ENCODE peak calls at places on chromosomes 7 and 10, in nine cellular contexts. A, O, Y, G, F, H, J, S and Z are unnamed samples.

GRCh38 chr10:5550250-5550545 is 25.4 kb downstream of the CALML3 start:
- DNase-seq in A (no peak), O (no peak), Y (peak), G (no peak), F (no peak), H (no peak), J (no peak), S (no peak), Z (no peak)

GRCh38 chr10:70784476-70784875 is 701 bp downstream of the TBATA start:
- DNase-seq in A (peak), O (no peak), Y (no peak), G (no peak), F (peak), H (no peak), J (no peak), S (no peak), Z (no peak)

GRCh38 chr7:38398725-38399321 is 125.4 kb upstream of the TARP start:
- DNase-seq in A (peak), O (peak), Y (peak), G (no peak), F (peak), H (peak), J (peak), S (no peak), Z (peak)

GRCh38 chr7:157558061-157558460 is 221.3 kb downstream of the DNAJB6 start:
- DNase-seq in A (no peak), O (no peak), Y (no peak), G (no peak), F (no peak), H (no peak), J (no peak), S (no peak), Z (no peak)

GRCh38 chr7:115356139-115356746 is 434.3 kb downstream of the MDFIC start:
- DNase-seq in A (no peak), O (peak), Y (no peak), G (no peak), F (peak), H (peak), J (no peak), S (no peak), Z (no peak)

GRCh38 chr10:33139191-33139646 is 181.2 kb upstream of the ITGB1 start:
- DNase-seq in A (no peak), O (no peak), Y (no peak), G (no peak), F (no peak), H (no peak), J (no peak), S (no peak), Z (no peak)

GRCh38 chr7:33392143-33392542 is 262.8 kb downstream of the BBS9 start:
- DNase-seq in A (no peak), O (no peak), Y (no peak), G (no peak), F (no peak), H (no peak), J (no peak), S (no peak), Z (no peak)

GRCh38 chr7:8211725-8212096 is 50.3 kb downstream of the ICA1 start:
- DNase-seq in A (no peak), O (peak), Y (no peak), G (no peak), F (no peak), H (no peak), J (no peak), S (no peak), Z (no peak)

GRCh38 chr10:108434818-108435217 is 1270.3 kb upstream of the SORCS1 start:
- DNase-seq in A (no peak), O (no peak), Y (no peak), G (no peak), F (no peak), H (no peak), J (no peak), S (no peak), Z (no peak)

GRCh38 chr10:90451283-90451682 is 406.6 kb downstream of the HTR7 start:
- DNase-seq in A (peak), O (peak), Y (no peak), G (no peak), F (no peak), H (peak), J (no peak), S (no peak), Z (no peak)

GRCh38 chr10:33216661-33217427 is 117.6 kb downstream of the NRP1 start:
- DNase-seq in A (peak), O (no peak), Y (no peak), G (no peak), F (peak), H (no peak), J (no peak), S (no peak), Z (no peak)

GRCh38 chr10:131435760-131436448 is 124.4 kb upstream of the TCERG1L start:
- DNase-seq in A (no peak), O (no peak), Y (no peak), G (no peak), F (no peak), H (no peak), J (no peak), S (no peak), Z (no peak)

GRCh38 chr7:130071701-130072622 is 1.6 kb downstream of the KLHDC10 start:
- DNase-seq in A (peak), O (peak), Y (no peak), G (no peak), F (peak), H (peak), J (no peak), S (peak), Z (no peak)

GRCh38 chr10:42930516-42931205 is 146.2 kb upstream of the RET start:
- DNase-seq in A (no peak), O (no peak), Y (no peak), G (no peak), F (no peak), H (no peak), J (no peak), S (no peak), Z (no peak)

GRCh38 chr10:49837685-49838084 is 75.6 kb upstream of the OGDHL start:
- DNase-seq in A (no peak), O (no peak), Y (no peak), G (no peak), F (no peak), H (no peak), J (no peak), S (no peak), Z (no peak)

GRCh38 chr10:63137306-63137705 is 4.2 kb downstream of the NRBF2 start:
- DNase-seq in A (no peak), O (peak), Y (no peak), G (no peak), F (peak), H (no peak), J (no peak), S (no peak), Z (no peak)

GRCh38 chr7:23462846-23463245 is 7.4 kb downstream of the IGF2BP3 start:
- DNase-seq in A (no peak), O (peak), Y (no peak), G (no peak), F (peak), H (no peak), J (no peak), S (no peak), Z (no peak)

GRCh38 chr7:81366546-81366945 is 403.3 kb downstream of the HGF start:
- DNase-seq in A (no peak), O (no peak), Y (no peak), G (no peak), F (peak), H (no peak), J (no peak), S (no peak), Z (no peak)
- H3K27ac ChIP-seq in A (no peak), O (no peak), Y (no peak), G (no peak), F (no peak), H (no peak), J (no peak), S (no peak), Z (no peak)

GRCh38 chr7:32071466-32072091 is 1.4 kb upstream of the PDE1C start:
- DNase-seq in A (no peak), O (no peak), Y (no peak), G (no peak), F (no peak), H (no peak), J (no peak), S (no peak), Z (no peak)
- H3K27ac ChIP-seq in A (peak), O (no peak), Y (peak), G (no peak), F (peak), H (no peak), J (peak), S (peak), Z (no peak)

GRCh38 chr10:126910196-126910595 is 5.0 kb downstream of the DOCK1 start:
- DNase-seq in A (peak), O (no peak), Y (no peak), G (no peak), F (no peak), H (no peak), J (no peak), S (no peak), Z (no peak)
- H3K27ac ChIP-seq in A (peak), O (no peak), Y (no peak), G (no peak), F (no peak), H (no peak), J (no peak), S (no peak), Z (no peak)

GRCh38 chr7:158865462-158865922 is 9.1 kb downstream of the DYNC2I1 start:
- DNase-seq in A (no peak), O (no peak), Y (no peak), G (no peak), F (no peak), H (no peak), J (no peak), S (no peak), Z (no peak)

GRCh38 chr7:158863611-158864506 is 7.5 kb downstream of the DYNC2I1 start:
- DNase-seq in A (peak), O (peak), Y (peak), G (peak), F (peak), H (peak), J (peak), S (peak), Z (peak)

GRCh38 chr7:158865977-158866376 is 9.6 kb downstream of the DYNC2I1 start:
- DNase-seq in A (no peak), O (no peak), Y (no peak), G (no peak), F (no peak), H (no peak), J (no peak), S (no peak), Z (no peak)

GRCh38 chr7:158864833-158865232 is 8.5 kb downstream of the DYNC2I1 start:
- DNase-seq in A (no peak), O (no peak), Y (no peak), G (no peak), F (no peak), H (no peak), J (no peak), S (no peak), Z (no peak)

GRCh38 chr7:158864507-158864820 is 8.1 kb downstream of the DYNC2I1 start:
- DNase-seq in A (no peak), O (no peak), Y (no peak), G (no peak), F (no peak), H (no peak), J (no peak), S (no peak), Z (no peak)
- H3K27ac ChIP-seq in A (peak), O (peak), Y (peak), G (peak), F (no peak), H (peak), J (peak), S (peak), Z (peak)

GRCh38 chr10:29923416-29923970 is 135.9 kb downstream of the JCAD start:
- DNase-seq in A (no peak), O (no peak), Y (no peak), G (no peak), F (no peak), H (no peak), J (no peak), S (no peak), Z (no peak)
- H3K27ac ChIP-seq in A (no peak), O (no peak), Y (no peak), G (peak), F (no peak), H (no peak), J (no peak), S (no peak), Z (no peak)

DNA sequence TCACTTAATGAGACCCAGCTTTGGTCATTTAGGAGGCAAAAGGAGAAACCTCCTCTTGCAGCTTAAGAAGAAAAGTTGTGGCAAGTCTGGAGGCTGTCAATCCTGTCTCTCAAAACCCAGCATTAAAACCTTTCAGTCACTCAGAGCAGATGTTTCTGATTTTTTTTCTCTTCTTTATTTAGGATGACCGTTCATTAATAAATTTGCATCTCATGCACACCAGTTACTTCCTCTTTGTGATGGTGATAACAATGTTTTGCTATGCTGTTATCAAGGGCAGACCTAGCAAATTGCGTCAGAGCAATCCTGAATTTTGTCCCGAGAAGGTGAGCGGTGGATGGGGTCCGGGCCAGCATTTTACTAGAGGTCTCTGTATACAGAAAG is 32.0 kb downstream of the TMEM248 start:
- DNase-seq in A (no peak), O (no peak), Y (no peak), G (no peak), F (no peak), H (no peak), J (no peak), S (no peak), Z (no peak)
- H3K27ac ChIP-seq in A (no peak), O (peak), Y (no peak), G (no peak), F (peak), H (peak), J (no peak), S (no peak), Z (no peak)

GRCh38 chr10:60257767-60258428 is 131.8 kb downstream of the ANK3 start:
- DNase-seq in A (no peak), O (no peak), Y (no peak), G (no peak), F (no peak), H (no peak), J (no peak), S (no peak), Z (no peak)

GRCh38 chr10:60254776-60255175 is 134.9 kb downstream of the ANK3 start:
- DNase-seq in A (no peak), O (no peak), Y (no peak), G (no peak), F (no peak), H (no peak), J (no peak), S (no peak), Z (no peak)

GRCh38 chr10:60260321-60260720 is 129.4 kb downstream of the ANK3 start:
- DNase-seq in A (no peak), O (no peak), Y (no peak), G (no peak), F (no peak), H (no peak), J (no peak), S (no peak), Z (no peak)

GRCh38 chr10:60262647-60263126 is 127.0 kb downstream of the ANK3 start:
- DNase-seq in A (no peak), O (no peak), Y (no peak), G (no peak), F (no peak), H (no peak), J (no peak), S (no peak), Z (no peak)

DNA sequence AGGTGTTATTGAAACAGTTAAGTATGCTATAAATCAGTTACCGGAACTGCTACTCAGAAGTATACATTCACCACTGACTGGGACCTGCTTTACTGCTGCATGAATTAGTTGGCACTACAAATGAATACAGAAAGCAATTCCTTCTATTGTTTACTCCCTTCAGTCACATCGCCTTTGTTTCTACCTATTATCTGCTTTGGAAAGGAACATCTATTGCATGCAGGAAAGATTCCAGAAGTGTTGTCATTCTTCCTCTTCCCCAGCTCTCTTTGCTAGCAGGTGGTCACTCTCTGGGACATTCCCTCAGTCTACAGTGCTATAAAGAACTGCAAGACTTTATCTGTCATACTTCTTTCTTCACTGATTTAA is 131.3 kb downstream of the ANK3 start:
- DNase-seq in A (no peak), O (no peak), Y (no peak), G (no peak), F (no peak), H (no peak), J (no peak), S (no peak), Z (no peak)
- H3K27ac ChIP-seq in A (no peak), O (no peak), Y (no peak), G (no peak), F (no peak), H (no peak), J (no peak), S (no peak), Z (no peak)

GRCh38 chr7:151251328-151251925 is 2.9 kb upstream of the SMARCD3 start:
- DNase-seq in A (peak), O (peak), Y (peak), G (no peak), F (peak), H (no peak), J (peak), S (peak), Z (peak)
- H3K27ac ChIP-seq in A (no peak), O (peak), Y (peak), G (peak), F (peak), H (peak), J (peak), S (peak), Z (peak)